ENCODE peak calls at places on chromosomes 2 and 18, in ten cellular contexts. One of them, this sample, is unnamed.
A peak's percentile ranks its signal among the peaks of the same experiment; 100 is the strongest.

GRCh38 chr2:77508511-77508910 is 13.7 kb downstream of the LRRTM4 start:
- DNase-seq in right atrium auricular region: no peak
- DNase-seq in neural progenitor cell: no peak
- DNase-seq in H9: no peak
- DNase-seq in BJ: no peak
- DNase-seq in glutamatergic neuron: no peak
- DNase-seq in uterus: no peak
- DNase-seq in cardiac fibroblast: no peak
- DNase-seq in astrocyte of the spinal cord: no peak
- DNase-seq in HFFc6: no peak
- DNase-seq in this sample: no peak

GRCh38 chr2:145012214-145012670 is 492.3 kb upstream of the ZEB2 start:
- DNase-seq in right atrium auricular region: no peak
- DNase-seq in neural progenitor cell: peak; percentile 9
- DNase-seq in H9: no peak
- DNase-seq in BJ: no peak
- DNase-seq in glutamatergic neuron: no peak
- DNase-seq in uterus: no peak
- DNase-seq in cardiac fibroblast: peak; percentile 64
- DNase-seq in astrocyte of the spinal cord: peak; percentile 76
- DNase-seq in HFFc6: peak; percentile 36
- DNase-seq in this sample: no peak

GRCh38 chr2:217798191-217798590 is 204.6 kb downstream of the TNS1 start:
- DNase-seq in right atrium auricular region: peak; percentile 46
- DNase-seq in neural progenitor cell: no peak
- DNase-seq in H9: peak; percentile 10
- DNase-seq in BJ: no peak
- DNase-seq in glutamatergic neuron: no peak
- DNase-seq in uterus: no peak
- DNase-seq in cardiac fibroblast: no peak
- DNase-seq in astrocyte of the spinal cord: no peak
- DNase-seq in HFFc6: no peak
- DNase-seq in this sample: no peak

GRCh38 chr2:81767173-81767720 is 1462.7 kb upstream of the LRRTM1 start:
- DNase-seq in right atrium auricular region: no peak
- DNase-seq in neural progenitor cell: no peak
- DNase-seq in H9: no peak
- DNase-seq in BJ: no peak
- DNase-seq in glutamatergic neuron: no peak
- DNase-seq in uterus: no peak
- DNase-seq in cardiac fibroblast: no peak
- DNase-seq in astrocyte of the spinal cord: no peak
- DNase-seq in HFFc6: no peak
- DNase-seq in this sample: no peak

GRCh38 chr2:9205963-9206948 is at the start of gene ASAP2:
- DNase-seq in right atrium auricular region: peak; percentile 70
- DNase-seq in neural progenitor cell: peak; percentile 95
- DNase-seq in H9: peak; percentile 65
- DNase-seq in BJ: no peak
- DNase-seq in glutamatergic neuron: peak; percentile 81
- DNase-seq in uterus: peak; percentile 71
- DNase-seq in cardiac fibroblast: peak; percentile 58
- DNase-seq in astrocyte of the spinal cord: peak; percentile 59
- DNase-seq in HFFc6: peak; percentile 53
- DNase-seq in this sample: peak; percentile 67

GRCh38 chr18:34120294-34120693 is 104.4 kb downstream of the NOL4 start:
- DNase-seq in right atrium auricular region: no peak
- DNase-seq in neural progenitor cell: no peak
- DNase-seq in H9: no peak
- DNase-seq in BJ: no peak
- DNase-seq in glutamatergic neuron: no peak
- DNase-seq in uterus: no peak
- DNase-seq in cardiac fibroblast: peak; percentile 15
- DNase-seq in astrocyte of the spinal cord: no peak
- DNase-seq in HFFc6: no peak
- DNase-seq in this sample: no peak

GRCh38 chr2:112765251-112765650 is 842 bp upstream of the CKAP2L start:
- DNase-seq in right atrium auricular region: no peak
- DNase-seq in neural progenitor cell: no peak
- DNase-seq in H9: no peak
- DNase-seq in BJ: no peak
- DNase-seq in glutamatergic neuron: no peak
- DNase-seq in uterus: no peak
- DNase-seq in cardiac fibroblast: no peak
- DNase-seq in astrocyte of the spinal cord: no peak
- DNase-seq in HFFc6: no peak
- DNase-seq in this sample: no peak

GRCh38 chr2:86193901-86194567 is 1.2 kb downstream of the IMMT start:
- DNase-seq in right atrium auricular region: no peak
- DNase-seq in neural progenitor cell: no peak
- DNase-seq in H9: no peak
- DNase-seq in BJ: no peak
- DNase-seq in glutamatergic neuron: no peak
- DNase-seq in uterus: no peak
- DNase-seq in cardiac fibroblast: no peak
- DNase-seq in astrocyte of the spinal cord: no peak
- DNase-seq in HFFc6: no peak
- DNase-seq in this sample: no peak

GRCh38 chr2:217972490-217972889 is 30.3 kb downstream of the TNS1 start:
- DNase-seq in right atrium auricular region: no peak
- DNase-seq in neural progenitor cell: peak; percentile 42
- DNase-seq in H9: no peak
- DNase-seq in BJ: no peak
- DNase-seq in glutamatergic neuron: no peak
- DNase-seq in uterus: no peak
- DNase-seq in cardiac fibroblast: no peak
- DNase-seq in astrocyte of the spinal cord: no peak
- DNase-seq in HFFc6: no peak
- DNase-seq in this sample: no peak

GRCh38 chr2:217707116-217707742 is 295.6 kb downstream of the TNS1 start:
- DNase-seq in right atrium auricular region: no peak
- DNase-seq in neural progenitor cell: no peak
- DNase-seq in H9: no peak
- DNase-seq in BJ: peak; percentile 24
- DNase-seq in glutamatergic neuron: no peak
- DNase-seq in uterus: peak; percentile 55
- DNase-seq in cardiac fibroblast: peak; percentile 38
- DNase-seq in astrocyte of the spinal cord: no peak
- DNase-seq in HFFc6: peak; percentile 59
- DNase-seq in this sample: no peak

GRCh38 chr2:239337877-239338484 is 62.8 kb downstream of the HDAC4 start:
- DNase-seq in right atrium auricular region: peak; percentile 48
- DNase-seq in neural progenitor cell: no peak
- DNase-seq in H9: peak; percentile 60
- DNase-seq in BJ: no peak
- DNase-seq in glutamatergic neuron: no peak
- DNase-seq in uterus: peak; percentile 13
- DNase-seq in cardiac fibroblast: no peak
- DNase-seq in astrocyte of the spinal cord: no peak
- DNase-seq in HFFc6: no peak
- DNase-seq in this sample: no peak

GRCh38 chr2:227479865-227480475 is 8.0 kb downstream of the AGFG1 start:
- DNase-seq in right atrium auricular region: no peak
- DNase-seq in neural progenitor cell: no peak
- DNase-seq in H9: no peak
- DNase-seq in BJ: no peak
- DNase-seq in glutamatergic neuron: no peak
- DNase-seq in uterus: no peak
- DNase-seq in cardiac fibroblast: peak; percentile 69
- DNase-seq in astrocyte of the spinal cord: peak; percentile 29
- DNase-seq in HFFc6: peak; percentile 45
- DNase-seq in this sample: no peak

GRCh38 chr2:100812141-100812540 is 7.8 kb upstream of the NPAS2 start:
- DNase-seq in right atrium auricular region: no peak
- DNase-seq in neural progenitor cell: no peak
- DNase-seq in H9: no peak
- DNase-seq in BJ: no peak
- DNase-seq in glutamatergic neuron: no peak
- DNase-seq in uterus: no peak
- DNase-seq in cardiac fibroblast: no peak
- DNase-seq in astrocyte of the spinal cord: no peak
- DNase-seq in HFFc6: no peak
- DNase-seq in this sample: no peak

GRCh38 chr18:62332964-62333695 is 8.0 kb downstream of the TNFRSF11A start:
- DNase-seq in right atrium auricular region: no peak
- DNase-seq in neural progenitor cell: no peak
- DNase-seq in H9: no peak
- DNase-seq in BJ: no peak
- DNase-seq in glutamatergic neuron: no peak
- DNase-seq in uterus: no peak
- DNase-seq in cardiac fibroblast: no peak
- DNase-seq in astrocyte of the spinal cord: no peak
- DNase-seq in HFFc6: no peak
- DNase-seq in this sample: no peak
- TF ChIP-seq CTCF in right atrium auricular region: no peak
- TF ChIP-seq CTCF in neural progenitor cell: no peak
- TF ChIP-seq CTCF in H9: no peak
- TF ChIP-seq CTCF in BJ: no peak
- TF ChIP-seq CTCF in glutamatergic neuron: no peak
- TF ChIP-seq CTCF in uterus: no peak
- TF ChIP-seq CTCF in cardiac fibroblast: no peak
- TF ChIP-seq CTCF in astrocyte of the spinal cord: no peak
- TF ChIP-seq CTCF in HFFc6: no peak
- TF ChIP-seq CTCF in this sample: no peak

DNA sequence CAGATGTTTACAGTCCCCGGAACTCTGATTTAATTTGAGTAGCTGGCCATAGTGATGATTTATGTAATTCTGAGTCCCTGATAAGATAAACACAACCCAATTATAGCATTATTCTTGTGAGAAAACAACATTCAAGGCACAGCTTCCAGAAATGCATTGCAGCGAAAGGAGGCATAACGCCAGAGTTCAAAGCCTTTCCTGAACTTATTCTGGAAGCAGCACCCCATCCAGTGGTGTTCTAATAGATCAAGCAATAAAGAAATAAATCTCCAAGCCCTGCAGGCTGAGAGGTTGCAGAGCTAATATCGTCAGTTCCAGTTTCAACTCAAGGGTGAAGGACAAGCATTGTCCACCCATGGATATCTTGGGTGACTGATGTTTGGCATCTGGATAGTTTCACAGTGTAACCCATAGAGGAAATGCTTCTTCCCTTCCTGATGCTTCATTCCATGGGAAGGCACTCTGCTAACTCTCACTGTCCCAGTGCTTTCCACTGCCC is 18.8 kb downstream of the CDH2 start:
- DNase-seq in right atrium auricular region: no peak
- DNase-seq in neural progenitor cell: no peak
- DNase-seq in H9: no peak
- DNase-seq in BJ: no peak
- DNase-seq in glutamatergic neuron: no peak
- DNase-seq in uterus: no peak
- DNase-seq in cardiac fibroblast: peak; percentile 54
- DNase-seq in astrocyte of the spinal cord: no peak
- DNase-seq in HFFc6: no peak
- DNase-seq in this sample: no peak
- TF ChIP-seq CTCF in right atrium auricular region: peak; percentile 28
- TF ChIP-seq CTCF in neural progenitor cell: no peak
- TF ChIP-seq CTCF in H9: no peak
- TF ChIP-seq CTCF in BJ: no peak
- TF ChIP-seq CTCF in glutamatergic neuron: no peak
- TF ChIP-seq CTCF in uterus: no peak
- TF ChIP-seq CTCF in cardiac fibroblast: peak; percentile 9
- TF ChIP-seq CTCF in astrocyte of the spinal cord: no peak
- TF ChIP-seq CTCF in HFFc6: no peak
- TF ChIP-seq CTCF in this sample: no peak

GRCh38 chr18:57859314-57859713 is 56.2 kb upstream of the ATP8B1 start:
- DNase-seq in right atrium auricular region: no peak
- DNase-seq in neural progenitor cell: peak; percentile 14
- DNase-seq in H9: peak; percentile 41
- DNase-seq in BJ: no peak
- DNase-seq in glutamatergic neuron: no peak
- DNase-seq in uterus: no peak
- DNase-seq in cardiac fibroblast: peak; percentile 55
- DNase-seq in astrocyte of the spinal cord: peak; percentile 14
- DNase-seq in HFFc6: no peak
- DNase-seq in this sample: no peak
- TF ChIP-seq CTCF in right atrium auricular region: peak; percentile 25
- TF ChIP-seq CTCF in neural progenitor cell: peak; percentile 48
- TF ChIP-seq CTCF in H9: peak; percentile 63
- TF ChIP-seq CTCF in BJ: peak; percentile 31
- TF ChIP-seq CTCF in glutamatergic neuron: peak; percentile 61
- TF ChIP-seq CTCF in uterus: no peak
- TF ChIP-seq CTCF in cardiac fibroblast: peak; percentile 65
- TF ChIP-seq CTCF in astrocyte of the spinal cord: peak; percentile 54
- TF ChIP-seq CTCF in HFFc6: peak; percentile 75
- TF ChIP-seq CTCF in this sample: peak; percentile 55

GRCh38 chr18:2952605-2953004 is 60.3 kb downstream of the LPIN2 start:
- DNase-seq in right atrium auricular region: no peak
- DNase-seq in neural progenitor cell: no peak
- DNase-seq in H9: no peak
- DNase-seq in BJ: no peak
- DNase-seq in glutamatergic neuron: no peak
- DNase-seq in uterus: no peak
- DNase-seq in cardiac fibroblast: no peak
- DNase-seq in astrocyte of the spinal cord: no peak
- DNase-seq in HFFc6: no peak
- DNase-seq in this sample: no peak

DNA sequence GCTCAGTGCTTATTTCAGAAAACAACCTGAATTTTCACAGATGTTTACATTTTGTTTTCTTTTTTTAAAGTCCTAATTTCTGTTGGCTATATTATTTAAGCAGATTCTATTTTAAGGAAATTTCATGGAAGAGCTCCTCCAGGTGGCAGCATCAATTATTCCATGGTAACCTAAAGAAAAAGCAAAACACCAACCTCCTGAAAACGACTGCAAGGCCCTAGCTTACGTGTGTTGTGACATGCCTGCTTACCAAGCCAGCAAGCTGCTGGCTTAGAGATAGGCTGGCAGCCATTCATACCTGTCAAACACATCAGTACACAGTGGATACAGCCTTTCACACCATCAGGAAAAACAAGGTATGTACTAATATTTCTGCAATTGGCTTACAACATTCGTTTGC is 64.9 kb downstream of the LPIN2 start:
- DNase-seq in right atrium auricular region: no peak
- DNase-seq in neural progenitor cell: peak; percentile 16
- DNase-seq in H9: no peak
- DNase-seq in BJ: no peak
- DNase-seq in glutamatergic neuron: no peak
- DNase-seq in uterus: no peak
- DNase-seq in cardiac fibroblast: peak; percentile 70
- DNase-seq in astrocyte of the spinal cord: peak; percentile 66
- DNase-seq in HFFc6: peak; percentile 28
- DNase-seq in this sample: no peak
- TF ChIP-seq CTCF in right atrium auricular region: peak; percentile 48
- TF ChIP-seq CTCF in neural progenitor cell: peak; percentile 49
- TF ChIP-seq CTCF in H9: peak; percentile 61
- TF ChIP-seq CTCF in BJ: peak; percentile 47
- TF ChIP-seq CTCF in glutamatergic neuron: peak; percentile 26
- TF ChIP-seq CTCF in uterus: peak; percentile 32
- TF ChIP-seq CTCF in cardiac fibroblast: peak; percentile 43
- TF ChIP-seq CTCF in astrocyte of the spinal cord: peak; percentile 50
- TF ChIP-seq CTCF in HFFc6: peak; percentile 75
- TF ChIP-seq CTCF in this sample: peak; percentile 46

GRCh38 chr2:120564213-120565094 is 171.2 kb upstream of the GLI2 start:
- DNase-seq in right atrium auricular region: no peak
- DNase-seq in neural progenitor cell: peak; percentile 73
- DNase-seq in H9: peak; percentile 65
- DNase-seq in BJ: no peak
- DNase-seq in glutamatergic neuron: peak; percentile 54
- DNase-seq in uterus: no peak
- DNase-seq in cardiac fibroblast: no peak
- DNase-seq in astrocyte of the spinal cord: no peak
- DNase-seq in HFFc6: no peak
- DNase-seq in this sample: no peak
- TF ChIP-seq CTCF in right atrium auricular region: no peak
- TF ChIP-seq CTCF in neural progenitor cell: peak; percentile 7
- TF ChIP-seq CTCF in H9: no peak
- TF ChIP-seq CTCF in BJ: no peak
- TF ChIP-seq CTCF in glutamatergic neuron: no peak
- TF ChIP-seq CTCF in uterus: no peak
- TF ChIP-seq CTCF in cardiac fibroblast: no peak
- TF ChIP-seq CTCF in astrocyte of the spinal cord: no peak
- TF ChIP-seq CTCF in HFFc6: no peak
- TF ChIP-seq CTCF in this sample: no peak

GRCh38 chr18:70698574-70698973 is 409.7 kb downstream of the SOCS6 start:
- DNase-seq in right atrium auricular region: no peak
- DNase-seq in neural progenitor cell: no peak
- DNase-seq in H9: no peak
- DNase-seq in BJ: no peak
- DNase-seq in glutamatergic neuron: no peak
- DNase-seq in uterus: no peak
- DNase-seq in cardiac fibroblast: no peak
- DNase-seq in astrocyte of the spinal cord: no peak
- DNase-seq in HFFc6: no peak
- DNase-seq in this sample: no peak
- TF ChIP-seq CTCF in right atrium auricular region: no peak
- TF ChIP-seq CTCF in neural progenitor cell: no peak
- TF ChIP-seq CTCF in H9: no peak
- TF ChIP-seq CTCF in BJ: no peak
- TF ChIP-seq CTCF in glutamatergic neuron: no peak
- TF ChIP-seq CTCF in uterus: no peak
- TF ChIP-seq CTCF in cardiac fibroblast: no peak
- TF ChIP-seq CTCF in astrocyte of the spinal cord: no peak
- TF ChIP-seq CTCF in HFFc6: no peak
- TF ChIP-seq CTCF in this sample: no peak